ENCODE peak calls at places on chromosomes 3 and 15, in ten cellular contexts. K is astrocyte of the spinal cord, V is bronchial epithelial cell, A is uterus, N is lower leg skin, J is dorsolateral prefrontal cortex, W is fibroblast of mammary gland, Z is K562, L is spleen, U is mucosa of descending colon. P is an unnamed sample.

GRCh38 chr3:87006844-87007439 is 16.0 kb upstream of the VGLL3 start:
- DNase-seq in K (peak), V (peak), A (no peak), N (no peak), J (no peak), W (peak), Z (no peak), L (no peak), U (no peak), P (peak)

GRCh38 chr3:141410861-141411771 is 42.8 kb downstream of the ZBTB38 start:
- DNase-seq in K (peak), V (peak), A (no peak), N (no peak), J (no peak), W (peak), Z (no peak), L (no peak), U (no peak), P (no peak)

GRCh38 chr15:41983221-41983620 is 10.9 kb upstream of the EHD4 start:
- DNase-seq in K (no peak), V (no peak), A (no peak), N (no peak), J (no peak), W (no peak), Z (no peak), L (no peak), U (no peak), P (no peak)

GRCh38 chr3:11624161-11624560 is 19.6 kb downstream of the VGLL4 start:
- DNase-seq in K (no peak), V (peak), A (no peak), N (no peak), J (no peak), W (peak), Z (no peak), L (no peak), U (no peak), P (no peak)

GRCh38 chr3:57972421-57973111 is 35.7 kb upstream of the FLNB start:
- DNase-seq in K (no peak), V (peak), A (no peak), N (no peak), J (no peak), W (no peak), Z (no peak), L (no peak), U (peak), P (no peak)

GRCh38 chr3:4271834-4272233 is 31.3 kb upstream of the SETMAR start:
- DNase-seq in K (peak), V (peak), A (no peak), N (no peak), J (no peak), W (peak), Z (peak), L (no peak), U (no peak), P (peak)

GRCh38 chr15:48533982-48534381 is 111.5 kb downstream of the FBN1 start:
- DNase-seq in K (no peak), V (no peak), A (no peak), N (no peak), J (no peak), W (no peak), Z (no peak), L (no peak), U (no peak), P (no peak)

GRCh38 chr15:101723874-101724674 is at the start of gene TARS3:
- DNase-seq in K (peak), V (peak), A (peak), N (peak), J (peak), W (peak), Z (peak), L (peak), U (peak), P (peak)

GRCh38 chr15:41627204-41627603 is 33.0 kb upstream of the MGA start:
- DNase-seq in K (no peak), V (no peak), A (no peak), N (no peak), J (no peak), W (no peak), Z (no peak), L (no peak), U (no peak), P (no peak)

GRCh38 chr3:150756491-150757059 is 6.4 kb downstream of the SIAH2 start:
- DNase-seq in K (no peak), V (no peak), A (no peak), N (no peak), J (no peak), W (no peak), Z (no peak), L (no peak), U (no peak), P (no peak)

GRCh38 chr15:68637755-68638405 is 59.1 kb downstream of the CORO2B start:
- DNase-seq in K (no peak), V (no peak), A (peak), N (peak), J (no peak), W (peak), Z (no peak), L (peak), U (no peak), P (peak)

GRCh38 chr3:106609666-106610301 is 741.0 kb upstream of the CBLB start:
- DNase-seq in K (peak), V (peak), A (peak), N (peak), J (no peak), W (peak), Z (peak), L (no peak), U (no peak), P (peak)

GRCh38 chr3:195910499-195910845 is 2.1 kb upstream of the TNK2 start:
- DNase-seq in K (no peak), V (no peak), A (no peak), N (no peak), J (no peak), W (no peak), Z (no peak), L (peak), U (no peak), P (no peak)

GRCh38 chr15:54518145-54518941 is 540.1 kb downstream of the UNC13C start:
- DNase-seq in K (no peak), V (no peak), A (no peak), N (no peak), J (no peak), W (no peak), Z (no peak), L (no peak), U (no peak), P (no peak)

GRCh38 chr3:46664971-46665762 is 28.3 kb downstream of the ALS2CL start:
- DNase-seq in K (no peak), V (no peak), A (no peak), N (no peak), J (no peak), W (no peak), Z (no peak), L (peak), U (no peak), P (no peak)

GRCh38 chr15:98774756-98775497 is 126.6 kb downstream of the IGF1R start:
- DNase-seq in K (no peak), V (peak), A (no peak), N (peak), J (no peak), W (peak), Z (no peak), L (no peak), U (no peak), P (no peak)

GRCh38 chr3:160885791-160886286 is 129.8 kb downstream of the PPM1L start:
- DNase-seq in K (peak), V (no peak), A (peak), N (peak), J (peak), W (peak), Z (peak), L (no peak), U (peak), P (peak)

GRCh38 chr3:151146731-151147091 is 56.3 kb downstream of the GPR171 start:
- DNase-seq in K (no peak), V (no peak), A (no peak), N (no peak), J (no peak), W (no peak), Z (no peak), L (no peak), U (no peak), P (no peak)

GRCh38 chr3:189630667-189631372 is 369 bp upstream of the TP63 start:
- DNase-seq in K (peak), V (no peak), A (no peak), N (no peak), J (no peak), W (no peak), Z (no peak), L (no peak), U (no peak), P (peak)

GRCh38 chr15:28935316-28935715 is 49.5 kb downstream of the APBA2 start:
- DNase-seq in K (no peak), V (no peak), A (no peak), N (no peak), J (no peak), W (no peak), Z (peak), L (peak), U (no peak), P (no peak)

GRCh38 chr3:179324270-179324754 is 1.5 kb downstream of the ZNF639 start:
- DNase-seq in K (peak), V (peak), A (no peak), N (no peak), J (no peak), W (peak), Z (peak), L (no peak), U (no peak), P (peak)

GRCh38 chr3:171976526-171976925 is 62.9 kb upstream of the FNDC3B start:
- DNase-seq in K (peak), V (no peak), A (no peak), N (no peak), J (no peak), W (peak), Z (no peak), L (no peak), U (no peak), P (peak)

GRCh38 chr3:196127308-196128040 is 45.6 kb upstream of the TFRC start:
- DNase-seq in K (no peak), V (peak), A (no peak), N (no peak), J (no peak), W (no peak), Z (peak), L (no peak), U (peak), P (no peak)

GRCh38 chr3:151372063-151372820 is 12.3 kb downstream of the P2RY12 start:
- DNase-seq in K (peak), V (peak), A (no peak), N (no peak), J (no peak), W (peak), Z (no peak), L (no peak), U (no peak), P (peak)

GRCh38 chr3:101702726-101703125 is 16.2 kb upstream of the RPL24 start:
- DNase-seq in K (no peak), V (peak), A (no peak), N (no peak), J (no peak), W (no peak), Z (no peak), L (no peak), U (no peak), P (no peak)

GRCh38 chr3:97138914-97139541 is 324.6 kb downstream of the EPHA6 start:
- DNase-seq in K (no peak), V (peak), A (no peak), N (no peak), J (no peak), W (peak), Z (peak), L (no peak), U (no peak), P (no peak)

GRCh38 chr3:43632269-43632733 is 10.5 kb upstream of the ANO10 start:
- DNase-seq in K (peak), V (peak), A (no peak), N (no peak), J (no peak), W (peak), Z (peak), L (no peak), U (no peak), P (peak)

GRCh38 chr3:139309880-139310279 is 33.9 kb upstream of the MRPS22 start:
- DNase-seq in K (peak), V (no peak), A (no peak), N (no peak), J (no peak), W (peak), Z (peak), L (no peak), U (no peak), P (peak)

GRCh38 chr3:46480481-46481195 is 15.9 kb upstream of the LTF start:
- DNase-seq in K (no peak), V (no peak), A (no peak), N (no peak), J (no peak), W (no peak), Z (no peak), L (no peak), U (no peak), P (no peak)

GRCh38 chr15:75650908-75651809 is 3.4 kb downstream of the SNX33 start:
- DNase-seq in K (no peak), V (no peak), A (no peak), N (no peak), J (no peak), W (peak), Z (peak), L (peak), U (no peak), P (no peak)

GRCh38 chr15:75653347-75653913 is 5.7 kb downstream of the SNX33 start:
- DNase-seq in K (no peak), V (no peak), A (no peak), N (no peak), J (no peak), W (no peak), Z (no peak), L (no peak), U (no peak), P (no peak)

GRCh38 chr15:75654201-75654907 is 6.6 kb downstream of the SNX33 start:
- DNase-seq in K (no peak), V (no peak), A (no peak), N (no peak), J (no peak), W (no peak), Z (no peak), L (no peak), U (no peak), P (no peak)

GRCh38 chr15:75649848-75650247 is 2.1 kb downstream of the SNX33 start:
- DNase-seq in K (no peak), V (no peak), A (no peak), N (no peak), J (no peak), W (peak), Z (no peak), L (no peak), U (no peak), P (no peak)

DNA sequence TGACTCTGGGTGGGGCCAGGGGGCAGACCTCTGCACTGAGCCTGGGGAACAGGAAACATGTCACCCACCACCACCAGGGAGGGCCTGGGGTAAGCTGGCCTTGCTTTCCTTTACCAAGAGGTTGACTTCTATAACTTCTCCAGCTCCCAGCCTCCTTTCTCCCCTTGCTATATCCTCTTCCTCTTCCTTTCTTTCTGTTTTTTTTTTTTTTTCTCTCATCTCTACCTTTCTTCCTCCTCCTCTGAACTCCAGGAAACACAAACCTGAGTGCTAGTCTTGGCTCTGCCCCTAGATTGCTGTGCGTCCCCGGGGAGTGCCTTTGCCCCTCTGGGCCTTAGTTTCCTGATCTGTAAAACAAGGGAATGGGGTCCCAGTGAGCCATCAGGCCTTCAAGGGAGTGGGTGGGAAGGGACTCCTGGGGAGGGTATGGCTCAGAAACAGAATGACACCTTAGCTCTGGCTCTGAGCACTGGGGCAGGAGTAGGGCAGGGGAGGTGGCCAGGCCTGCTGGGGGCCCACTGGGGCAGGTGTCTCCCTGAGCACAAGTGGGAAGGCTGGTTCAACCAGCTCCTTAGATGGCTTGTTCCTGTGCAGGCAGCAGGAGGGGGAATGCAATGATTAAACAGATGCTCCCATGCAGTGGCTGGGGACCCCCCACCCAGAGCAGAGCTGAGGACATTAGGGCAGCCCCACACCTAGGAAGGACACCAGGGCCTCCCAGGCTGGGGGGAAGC is 4.3 kb downstream of the SNX33 start:
- DNase-seq in K (no peak), V (no peak), A (no peak), N (no peak), J (no peak), W (no peak), Z (no peak), L (no peak), U (no peak), P (no peak)
- H3K4me3 ChIP-seq in K (peak), V (peak), A (peak), N (no peak), J (no peak), W (peak), Z (peak), L (no peak), U (no peak), P (peak)

DNA sequence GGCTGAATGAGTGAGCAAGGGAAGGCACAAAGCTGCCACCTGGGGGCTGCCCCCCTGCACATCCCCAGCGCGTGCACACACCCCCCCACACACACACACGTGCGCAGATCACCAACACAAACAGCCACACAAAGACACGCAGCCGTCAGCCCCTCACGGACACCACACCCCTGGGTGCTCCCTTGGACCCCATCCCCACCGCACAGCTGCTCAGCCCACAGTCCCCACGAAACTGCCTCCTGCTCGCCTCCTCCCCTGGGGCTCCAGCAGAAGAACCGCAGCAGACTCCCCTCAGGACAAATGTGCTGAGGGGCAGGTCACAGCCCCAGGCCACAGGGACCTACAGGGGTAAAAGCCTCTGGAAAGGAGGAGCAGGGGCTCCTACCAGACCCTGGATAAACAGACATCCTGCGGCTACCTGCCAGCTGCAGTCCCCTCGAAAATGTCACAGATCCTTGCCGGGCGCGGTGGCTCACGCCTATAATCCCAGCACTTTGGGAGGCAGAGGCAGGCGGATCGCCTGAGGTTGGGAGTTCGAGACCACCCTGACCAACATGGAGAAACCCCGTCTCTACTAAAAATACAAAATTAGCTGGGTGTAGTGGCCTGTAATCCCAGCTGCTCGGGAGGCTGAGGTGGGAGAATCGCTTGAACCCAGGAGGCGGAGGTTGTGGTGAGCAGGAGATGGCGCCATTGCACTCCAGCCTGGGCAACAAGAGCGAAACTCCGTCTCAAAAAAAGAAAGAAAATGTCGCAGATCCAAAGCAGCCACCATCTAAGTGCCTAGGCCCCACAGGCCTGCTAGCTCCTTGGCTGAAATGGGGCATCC is 6.5 kb downstream of the TWF2 start:
- DNase-seq in K (no peak), V (no peak), A (no peak), N (no peak), J (no peak), W (no peak), Z (no peak), L (no peak), U (peak), P (no peak)
- TF ChIP-seq CTCF in K (peak), V (no peak), A (no peak), N (no peak), J (no peak), W (no peak), Z (peak), L (peak), U (no peak), P (no peak)

GRCh38 chr15:84714372-84714771 is 1.6 kb downstream of the SEC11A start:
- DNase-seq in K (no peak), V (no peak), A (no peak), N (no peak), J (no peak), W (no peak), Z (no peak), L (no peak), U (no peak), P (no peak)
- H3K4me3 ChIP-seq in K (peak), V (peak), A (no peak), N (no peak), J (peak), W (peak), Z (peak), L (no peak), U (no peak), P (peak)

DNA sequence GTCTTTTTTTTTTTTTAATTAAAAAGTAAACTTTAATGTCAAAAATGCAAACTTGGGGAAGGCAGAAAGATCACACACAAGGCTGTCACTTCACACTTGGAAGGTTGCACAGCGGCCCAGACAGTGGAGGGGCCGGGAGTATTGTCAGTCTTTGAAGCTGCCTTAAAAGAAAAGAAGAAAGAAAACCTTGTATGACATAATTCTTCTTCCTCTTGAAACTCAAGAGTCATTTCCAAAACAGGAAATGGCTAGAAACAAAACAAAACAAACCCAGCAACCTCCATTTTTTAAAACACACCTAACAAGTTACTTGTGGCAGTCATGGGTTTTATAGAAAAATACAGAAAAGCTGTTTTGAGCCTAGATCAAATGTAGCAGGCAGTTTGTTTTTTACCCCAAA is 68.1 kb upstream of the MAGI1 start:
- DNase-seq in K (no peak), V (peak), A (no peak), N (no peak), J (no peak), W (no peak), Z (no peak), L (no peak), U (no peak), P (no peak)
- TF ChIP-seq CTCF in K (no peak), V (no peak), A (no peak), N (no peak), J (no peak), W (no peak), Z (no peak), L (no peak), U (no peak), P (no peak)